ENCODE peak calls at places on chromosomes 2 and 18, in seven cellular contexts. U is astrocyte of the spinal cord, H is aorta, C is ovary, Q is bronchial epithelial cell, J is cardiac fibroblast, A is body of pancreas. D is an unnamed sample.

GRCh38 chr18:44729631-44730101 is 49.0 kb downstream of the SETBP1 start:
- DNase-seq in U (peak), H (no peak), C (no peak), Q (peak), J (peak), A (no peak), D (peak)

GRCh38 chr2:207133862-207134519 is 31.8 kb downstream of the KLF7 start:
- DNase-seq in U (peak), H (peak), C (peak), Q (peak), J (peak), A (peak), D (peak)

GRCh38 chr2:198387677-198388076 is 583.3 kb downstream of the PLCL1 start:
- DNase-seq in U (no peak), H (no peak), C (no peak), Q (no peak), J (no peak), A (no peak), D (no peak)

GRCh38 chr2:64861338-64862000 is 127.7 kb upstream of the SLC1A4 start:
- DNase-seq in U (no peak), H (no peak), C (no peak), Q (no peak), J (no peak), A (no peak), D (no peak)

GRCh38 chr2:240916571-240917008 is 10.5 kb downstream of the CROCC2 start:
- DNase-seq in U (peak), H (peak), C (peak), Q (no peak), J (peak), A (peak), D (peak)

GRCh38 chr2:190759749-190760213 is 110.9 kb downstream of the NAB1 start:
- DNase-seq in U (peak), H (no peak), C (no peak), Q (peak), J (peak), A (no peak), D (peak)

GRCh38 chr2:58921676-58922075 is 680.6 kb upstream of the FANCL start:
- DNase-seq in U (no peak), H (no peak), C (no peak), Q (no peak), J (no peak), A (no peak), D (no peak)

GRCh38 chr2:233023007-233023760 is 9.3 kb upstream of the NEU2 start:
- DNase-seq in U (no peak), H (no peak), C (no peak), Q (no peak), J (no peak), A (no peak), D (no peak)

GRCh38 chr2:170815311-170815710 is 1.4 kb upstream of the GAD1 start:
- DNase-seq in U (no peak), H (no peak), C (no peak), Q (no peak), J (no peak), A (no peak), D (no peak)

GRCh38 chr2:170814551-170815245 is 2.0 kb upstream of the GAD1 start:
- DNase-seq in U (no peak), H (no peak), C (no peak), Q (no peak), J (no peak), A (no peak), D (no peak)

GRCh38 chr2:170817247-170817998 is 736 bp downstream of the GAD1 start:
- DNase-seq in U (peak), H (no peak), C (no peak), Q (no peak), J (peak), A (no peak), D (peak)

GRCh38 chr2:170816499-170817246 is at the start of gene GAD1:
- DNase-seq in U (peak), H (peak), C (peak), Q (peak), J (peak), A (peak), D (peak)

DNA sequence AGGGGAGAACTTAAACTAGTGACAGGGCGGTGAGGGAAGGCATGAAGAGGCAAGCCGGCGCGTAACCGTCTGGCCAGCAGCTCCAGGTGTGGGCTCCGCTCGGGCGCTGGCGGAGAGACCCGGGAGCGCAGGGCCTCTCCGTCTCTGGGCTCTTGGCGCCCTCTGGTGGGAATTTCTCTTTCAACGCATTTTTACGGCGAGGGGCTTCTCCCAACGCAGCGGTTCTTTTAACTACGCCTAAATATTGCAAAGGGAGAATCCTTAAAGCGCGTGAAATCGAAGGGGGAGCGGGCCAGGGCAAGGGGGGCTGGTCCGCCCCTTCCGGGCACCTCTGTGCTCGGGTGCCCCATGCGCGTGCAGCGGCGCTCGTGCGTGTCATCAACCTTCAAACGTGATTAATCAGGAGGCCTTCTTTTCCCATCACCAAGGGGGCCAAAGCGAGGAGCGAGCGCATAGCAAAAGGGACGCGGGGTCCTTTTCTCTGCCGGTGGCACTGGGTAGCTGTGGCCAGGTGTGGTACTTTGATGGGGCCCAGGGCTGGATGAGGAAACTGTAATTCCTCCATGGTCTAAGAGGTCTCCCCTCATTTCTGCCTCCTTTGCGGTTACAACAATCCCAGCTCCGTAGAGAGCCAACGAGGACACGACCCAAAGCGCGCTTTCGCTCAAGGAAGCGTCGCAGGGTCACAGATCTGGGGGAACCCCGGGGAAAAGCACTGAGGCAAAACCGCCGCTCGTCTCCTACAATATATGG is 765 bp upstream of the GAD1 start:
- DNase-seq in U (peak), H (no peak), C (peak), Q (peak), J (peak), A (peak), D (peak)
- H3K4me3 ChIP-seq in U (no peak), H (peak), C (peak), Q (peak), J (no peak), A (no peak), D (no peak)

DNA sequence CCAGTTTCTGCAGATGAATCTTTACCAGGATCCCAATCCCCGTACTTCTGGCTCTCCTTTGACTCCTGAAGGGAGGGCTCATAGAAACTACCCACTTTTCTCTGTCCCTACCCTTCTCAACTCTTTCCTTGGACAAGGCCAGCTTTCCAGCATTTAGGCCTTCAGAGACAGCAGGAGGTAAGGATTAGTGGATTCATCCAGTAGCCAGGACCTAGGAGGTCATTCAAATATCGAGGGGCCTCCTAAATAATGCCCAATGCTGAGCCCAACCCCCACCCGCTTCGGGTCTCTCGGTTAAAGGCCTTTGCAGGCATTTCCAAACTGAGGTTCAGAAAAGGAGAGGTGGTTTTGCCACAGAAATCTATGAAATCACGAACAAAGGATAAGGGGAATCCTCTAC is 4.7 kb upstream of the ZNF532 start:
- DNase-seq in U (no peak), H (no peak), C (no peak), Q (no peak), J (no peak), A (no peak), D (no peak)
- H3K4me3 ChIP-seq in U (no peak), H (no peak), C (no peak), Q (no peak), J (no peak), A (no peak), D (no peak)

GRCh38 chr18:56650056-56650455 is 1.1 kb upstream of the WDR7 start:
- DNase-seq in U (no peak), H (no peak), C (no peak), Q (no peak), J (no peak), A (no peak), D (no peak)

GRCh38 chr18:56648307-56648706 is 2.9 kb upstream of the WDR7 start:
- DNase-seq in U (no peak), H (no peak), C (no peak), Q (no peak), J (no peak), A (no peak), D (no peak)

GRCh38 chr18:56650944-56651770 is at the start of gene WDR7:
- DNase-seq in U (peak), H (peak), C (peak), Q (peak), J (peak), A (peak), D (peak)

GRCh38 chr18:56651771-56652092 is 573 bp downstream of the WDR7 start:
- DNase-seq in U (no peak), H (no peak), C (no peak), Q (no peak), J (no peak), A (no peak), D (no peak)

GRCh38 chr18:56652802-56653201 is 1.6 kb downstream of the WDR7 start:
- DNase-seq in U (no peak), H (no peak), C (no peak), Q (no peak), J (no peak), A (no peak), D (no peak)
- H3K4me3 ChIP-seq in U (no peak), H (no peak), C (no peak), Q (no peak), J (no peak), A (no peak), D (no peak)

GRCh38 chr2:237729681-237730475 is 68.7 kb upstream of the RBM44 start:
- DNase-seq in U (no peak), H (no peak), C (no peak), Q (no peak), J (no peak), A (no peak), D (no peak)
- H3K4me3 ChIP-seq in U (no peak), H (no peak), C (no peak), Q (no peak), J (no peak), A (no peak), D (no peak)

D was measured in fibroblast of pulmonary artery.